ENCODE peak calls at places on chromosome 12, in five cellular contexts. L is NCI-H510A treated with DMSO at 0.1 percent for 48 hours, P is NAMALWA, C is substantia nigra, R is type B pancreatic cell. Z is an unnamed sample.
A peak's percentile ranks its signal among the peaks of the same experiment; 100 is the strongest.

GRCh38 chr12:123995023-123995422 is 22.0 kb downstream of the ZNF664 start:
- DNase-seq in L (no peak), C (no peak), P (peak; percentile 20), R (no peak), Z (no peak)

GRCh38 chr12:131466306-131466705 is 244.6 kb upstream of the SFSWAP start:
- DNase-seq in P (no peak), C (no peak), R (no peak), L (no peak), Z (no peak)

GRCh38 chr12:66959276-66959675 is 280.4 kb upstream of the GRIP1 start:
- DNase-seq in C (no peak), R (no peak), P (no peak), L (no peak), Z (no peak)

GRCh38 chr12:109828754-109829511 is 4.3 kb downstream of the TRPV4 start:
- DNase-seq in L (no peak), P (no peak), R (no peak), C (no peak), Z (no peak)

GRCh38 chr12:40474630-40475029 is 217.6 kb upstream of the CNTN1 start:
- DNase-seq in P (no peak), L (no peak), R (no peak), C (no peak), Z (no peak)

GRCh38 chr12:2834581-2835491 is at the start of gene NRIP2:
- DNase-seq in P (no peak), R (no peak), C (peak; percentile 75), L (no peak), Z (no peak)

GRCh38 chr12:68536885-68537284 is 73.8 kb upstream of the RAP1B start:
- DNase-seq in L (no peak), C (no peak), R (no peak), P (no peak), Z (no peak)

GRCh38 chr12:101042211-101042610 is 167.8 kb downstream of the SLC5A8 start:
- DNase-seq in P (no peak), C (no peak), L (peak; percentile 73), R (no peak), Z (no peak)

GRCh38 chr12:87441511-87441910 is 587.7 kb downstream of the C12orf50 start:
- DNase-seq in P (no peak), R (no peak), L (no peak), C (no peak), Z (no peak)

GRCh38 chr12:120688527-120689071 is 1.6 kb downstream of the MLEC start:
- DNase-seq in L (peak; percentile 65), R (no peak), C (no peak), P (peak; percentile 42), Z (peak; percentile 34)

GRCh38 chr12:269216-269615 is 6.6 kb upstream of the SLC6A13 start:
- DNase-seq in R (no peak), P (no peak), L (no peak), C (no peak), Z (no peak)

GRCh38 chr12:1453801-1454200 is 140.6 kb downstream of the FBXL14 start:
- DNase-seq in R (no peak), C (no peak), L (no peak), P (no peak), Z (no peak)

GRCh38 chr12:53381739-53382630 is 2.0 kb downstream of the SP1 start:
- DNase-seq in R (no peak), L (no peak), C (peak; percentile 44), P (peak; percentile 68), Z (peak; percentile 2)

GRCh38 chr12:113439606-113440030 is 17.4 kb downstream of the SDSL start:
- DNase-seq in L (peak; percentile 77), P (peak; percentile 35), C (peak; percentile 18), R (no peak), Z (no peak)

GRCh38 chr12:119447618-119448017 is 113.1 kb downstream of the CCDC60 start:
- DNase-seq in P (no peak), L (peak; percentile 82), R (no peak), C (no peak), Z (no peak)

GRCh38 chr12:93846936-93847516 is 169.9 kb downstream of the CRADD start:
- DNase-seq in C (no peak), P (peak; percentile 4), R (no peak), L (no peak), Z (no peak)

GRCh38 chr12:70619471-70620152 is 17.6 kb downstream of the PTPRB start:
- DNase-seq in C (no peak), R (no peak), P (no peak), L (no peak), Z (no peak)

Z was measured in GDM1.